ENCODE peak calls at places on chromosomes 2 and 18, in four cellular contexts. R is GM12878, A is H1, S is SK-N-SH. Y is an unnamed sample.

GRCh38 chr18:48888681-48889080 is 62.1 kb downstream of the SMAD7 start:
- DNase-seq in R (no peak), A (no peak), S (no peak), Y (no peak)

GRCh38 chr18:35581555-35582309 is at the start of gene GALNT1:
- DNase-seq in R (no peak), A (peak), S (peak), Y (no peak)

GRCh38 chr2:179796213-179797007 is 65.0 kb downstream of the ZNF385B start:
- DNase-seq in R (no peak), A (no peak), S (no peak), Y (no peak)

GRCh38 chr2:156054983-156055382 is 277.5 kb downstream of the NR4A2 start:
- DNase-seq in R (no peak), A (no peak), S (no peak), Y (no peak)

GRCh38 chr2:186733414-186733813 is 39.6 kb downstream of the FAM171B start:
- DNase-seq in R (no peak), A (no peak), S (no peak), Y (no peak)

GRCh38 chr2:88615822-88616221 is 11.4 kb downstream of the EIF2AK3 start:
- DNase-seq in R (no peak), A (no peak), S (no peak), Y (no peak)

GRCh38 chr2:63695583-63695982 is 106.8 kb downstream of the MDH1 start:
- DNase-seq in R (no peak), A (no peak), S (no peak), Y (no peak)

GRCh38 chr2:233867993-233868532 is at the start of gene MSL3B:
- DNase-seq in R (no peak), A (peak), S (peak), Y (no peak)

GRCh38 chr2:241035818-241036396 is 37.5 kb downstream of the SNED1 start:
- DNase-seq in R (no peak), A (no peak), S (peak), Y (no peak)

GRCh38 chr2:134892282-134893054 is 26.2 kb upstream of the CCNT2 start:
- DNase-seq in R (no peak), A (no peak), S (no peak), Y (no peak)

GRCh38 chr2:140586379-140586778 is 1544.4 kb downstream of the LRP1B start:
- DNase-seq in R (peak), A (peak), S (peak), Y (peak)

GRCh38 chr2:205129531-205129930 is 552.8 kb upstream of the NRP2 start:
- DNase-seq in R (no peak), A (no peak), S (no peak), Y (no peak)

GRCh38 chr2:129641371-129641770 is 338.1 kb upstream of the RAB6C start:
- DNase-seq in R (no peak), A (no peak), S (no peak), Y (no peak)

GRCh38 chr2:30272761-30273573 is 41.6 kb downstream of the LBH start:
- DNase-seq in R (no peak), A (no peak), S (no peak), Y (no peak)
- TF ChIP-seq TCF12 in R (no peak), A (no peak), S (no peak), Y (no peak)

GRCh38 chr2:47076586-47077441 is 78.3 kb downstream of the STPG4 start:
- DNase-seq in R (no peak), A (no peak), S (peak), Y (peak)

GRCh38 chr2:47074691-47075090 is 80.4 kb downstream of the STPG4 start:
- DNase-seq in R (no peak), A (no peak), S (no peak), Y (no peak)

GRCh38 chr2:47076126-47076506 is 79.0 kb downstream of the STPG4 start:
- DNase-seq in R (no peak), A (no peak), S (no peak), Y (no peak)

GRCh38 chr2:47073641-47074040 is 81.5 kb downstream of the STPG4 start:
- DNase-seq in R (no peak), A (no peak), S (no peak), Y (no peak)

GRCh38 chr2:47075361-47076125 is 79.6 kb downstream of the STPG4 start:
- DNase-seq in R (no peak), A (no peak), S (no peak), Y (no peak)
- H3K4me3 ChIP-seq in R (no peak), A (no peak), S (no peak), Y (no peak)

GRCh38 chr2:39266139-39266805 is 22.5 kb upstream of the CDKL4 start:
- DNase-seq in R (peak), A (no peak), S (no peak), Y (no peak)
- TF ChIP-seq TCF12 in R (peak), A (no peak), S (no peak), Y (no peak)

DNA sequence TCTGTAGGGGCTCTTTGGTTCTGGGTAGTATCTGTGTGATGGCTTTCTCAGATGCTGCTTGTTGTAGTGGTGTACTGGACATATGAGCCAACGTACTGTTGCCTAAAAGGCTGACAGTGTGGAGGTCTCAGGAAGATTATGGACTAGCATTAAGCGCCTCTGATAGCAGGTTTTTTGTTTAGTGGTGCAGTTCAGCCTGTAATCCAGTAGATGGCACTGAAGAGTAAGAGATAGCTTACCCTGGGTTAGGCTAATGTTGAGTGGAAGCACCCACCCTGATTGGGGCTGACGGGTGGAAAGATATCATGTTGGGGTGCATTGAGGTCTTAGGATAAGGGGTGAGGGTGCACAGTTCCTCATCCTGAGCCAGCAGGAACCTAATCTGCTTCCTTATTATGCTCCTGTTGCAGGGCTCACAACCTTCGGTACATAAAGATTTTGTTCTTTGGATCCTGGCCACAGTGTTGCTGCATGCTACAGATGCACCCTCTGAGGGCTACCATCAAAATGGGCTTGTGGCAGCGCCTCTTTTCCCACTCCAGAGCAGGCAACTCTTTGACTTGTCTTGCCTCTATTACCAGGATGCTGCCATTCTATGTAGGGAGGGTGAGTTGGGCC is 79.6 kb downstream of the MSTN start:
- DNase-seq in R (no peak), A (peak), S (peak), Y (peak)
- H3K4me3 ChIP-seq in R (no peak), A (no peak), S (no peak), Y (no peak)

GRCh38 chr2:28981620-28982371 is 698 bp downstream of the TOGARAM2 start:
- DNase-seq in R (no peak), A (no peak), S (peak), Y (no peak)

GRCh38 chr2:28982381-28982950 is 1.4 kb downstream of the TOGARAM2 start:
- DNase-seq in R (no peak), A (no peak), S (peak), Y (no peak)

GRCh38 chr2:28980368-28981015 is 606 bp upstream of the TOGARAM2 start:
- DNase-seq in R (no peak), A (no peak), S (no peak), Y (no peak)

GRCh38 chr2:28979576-28980366 is 1.3 kb upstream of the TOGARAM2 start:
- DNase-seq in R (no peak), A (no peak), S (peak), Y (no peak)

DNA sequence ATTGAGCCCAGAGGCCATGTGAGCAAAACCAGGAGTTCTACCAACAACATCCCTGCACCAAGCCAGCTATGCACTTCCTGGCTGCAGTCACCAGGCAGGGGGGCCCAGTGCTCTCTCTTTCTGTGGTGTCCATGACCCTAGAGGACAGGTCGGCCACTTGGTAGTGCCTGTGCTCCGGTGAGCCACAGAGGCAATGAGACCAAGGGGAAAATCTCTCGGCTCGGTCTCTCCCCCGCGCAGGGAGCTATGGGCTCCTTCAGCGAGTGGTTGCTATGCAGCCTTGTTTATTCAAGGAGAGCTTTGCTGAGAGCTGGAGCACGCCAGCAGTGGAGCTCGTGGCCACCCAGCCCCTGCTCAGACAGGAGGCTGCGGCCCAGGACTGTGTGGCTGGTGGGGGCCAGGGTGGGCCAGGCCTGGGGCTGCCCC is at the start of gene TOGARAM2:
- DNase-seq in R (no peak), A (no peak), S (peak), Y (peak)
- TF ChIP-seq TCF12 in R (no peak), A (no peak), S (no peak), Y (no peak)

GRCh38 chr18:23451491-23451890 is 1.6 kb upstream of the RIOK3 start:
- DNase-seq in R (no peak), A (no peak), S (no peak), Y (no peak)
- H3K4me3 ChIP-seq in R (peak), A (no peak), S (no peak), Y (no peak)

Y was measured in HepG2.